ENCODE peak calls at places on chromosomes 11 and 22, in ten cellular contexts. One of them, this sample, is unnamed. For H3K4me1, the result is how much of the 10 kb centered on the place peaks cover.

GRCh38 chr11:65489706-65490310 is 9.0 kb upstream of the MALAT1 start:
- DNase-seq in CD8-positive, alpha-beta memory T cell: no peak
- DNase-seq in transverse colon: peak
- DNase-seq in fibroblast of lung: peak
- DNase-seq in lung: no peak
- DNase-seq in left ventricle myocardium inferior: no peak
- DNase-seq in neural progenitor cell: peak
- DNase-seq in GM23248: peak
- DNase-seq in stomach: peak
- DNase-seq in effector memory CD4-positive, alpha-beta T cell: no peak
- DNase-seq in this sample: peak

GRCh38 chr11:64353101-64353738 is 5.7 kb upstream of the RPS6KA4 start:
- DNase-seq in CD8-positive, alpha-beta memory T cell: no peak
- DNase-seq in transverse colon: no peak
- DNase-seq in fibroblast of lung: no peak
- DNase-seq in lung: no peak
- DNase-seq in left ventricle myocardium inferior: no peak
- DNase-seq in neural progenitor cell: no peak
- DNase-seq in GM23248: no peak
- DNase-seq in stomach: no peak
- DNase-seq in effector memory CD4-positive, alpha-beta T cell: no peak
- DNase-seq in this sample: peak

GRCh38 chr11:100830978-100831732 is 144.1 kb downstream of the ARHGAP42 start:
- DNase-seq in CD8-positive, alpha-beta memory T cell: no peak
- DNase-seq in transverse colon: no peak
- DNase-seq in fibroblast of lung: peak
- DNase-seq in lung: no peak
- DNase-seq in left ventricle myocardium inferior: no peak
- DNase-seq in neural progenitor cell: no peak
- DNase-seq in GM23248: peak
- DNase-seq in stomach: no peak
- DNase-seq in effector memory CD4-positive, alpha-beta T cell: no peak
- DNase-seq in this sample: peak

GRCh38 chr11:67408437-67409200 is 4.7 kb downstream of the TBC1D10C start:
- DNase-seq in CD8-positive, alpha-beta memory T cell: no peak
- DNase-seq in transverse colon: no peak
- DNase-seq in fibroblast of lung: no peak
- DNase-seq in lung: no peak
- DNase-seq in left ventricle myocardium inferior: no peak
- DNase-seq in neural progenitor cell: no peak
- DNase-seq in GM23248: no peak
- DNase-seq in stomach: no peak
- DNase-seq in effector memory CD4-positive, alpha-beta T cell: no peak
- DNase-seq in this sample: no peak

GRCh38 chr11:95688015-95688414 is 101.6 kb downstream of the FAM76B start:
- DNase-seq in CD8-positive, alpha-beta memory T cell: no peak
- DNase-seq in transverse colon: no peak
- DNase-seq in fibroblast of lung: no peak
- DNase-seq in lung: no peak
- DNase-seq in left ventricle myocardium inferior: no peak
- DNase-seq in neural progenitor cell: no peak
- DNase-seq in GM23248: no peak
- DNase-seq in stomach: no peak
- DNase-seq in effector memory CD4-positive, alpha-beta T cell: no peak
- DNase-seq in this sample: no peak

GRCh38 chr11:5719703-5720495 is 16.3 kb upstream of the OR56B1 start:
- DNase-seq in CD8-positive, alpha-beta memory T cell: no peak
- DNase-seq in transverse colon: no peak
- DNase-seq in fibroblast of lung: no peak
- DNase-seq in lung: no peak
- DNase-seq in left ventricle myocardium inferior: no peak
- DNase-seq in neural progenitor cell: no peak
- DNase-seq in GM23248: peak
- DNase-seq in stomach: no peak
- DNase-seq in effector memory CD4-positive, alpha-beta T cell: no peak
- DNase-seq in this sample: no peak

GRCh38 chr11:114820621-114821020 is 142.3 kb downstream of the NXPE2 start:
- DNase-seq in CD8-positive, alpha-beta memory T cell: no peak
- DNase-seq in transverse colon: no peak
- DNase-seq in fibroblast of lung: no peak
- DNase-seq in lung: no peak
- DNase-seq in left ventricle myocardium inferior: no peak
- DNase-seq in neural progenitor cell: no peak
- DNase-seq in GM23248: no peak
- DNase-seq in stomach: no peak
- DNase-seq in effector memory CD4-positive, alpha-beta T cell: no peak
- DNase-seq in this sample: no peak

GRCh38 chr11:115959098-115959497 is 454.9 kb upstream of the CADM1 start:
- DNase-seq in CD8-positive, alpha-beta memory T cell: no peak
- DNase-seq in transverse colon: no peak
- DNase-seq in fibroblast of lung: no peak
- DNase-seq in lung: no peak
- DNase-seq in left ventricle myocardium inferior: no peak
- DNase-seq in neural progenitor cell: no peak
- DNase-seq in GM23248: no peak
- DNase-seq in stomach: no peak
- DNase-seq in effector memory CD4-positive, alpha-beta T cell: no peak
- DNase-seq in this sample: no peak

GRCh38 chr11:116170526-116171120 is 602.2 kb downstream of the BUD13 start:
- DNase-seq in CD8-positive, alpha-beta memory T cell: no peak
- DNase-seq in transverse colon: peak
- DNase-seq in fibroblast of lung: no peak
- DNase-seq in lung: no peak
- DNase-seq in left ventricle myocardium inferior: no peak
- DNase-seq in neural progenitor cell: no peak
- DNase-seq in GM23248: no peak
- DNase-seq in stomach: no peak
- DNase-seq in effector memory CD4-positive, alpha-beta T cell: no peak
- DNase-seq in this sample: no peak

GRCh38 chr11:123546515-123546914 is 107.9 kb downstream of the SCN3B start:
- DNase-seq in CD8-positive, alpha-beta memory T cell: no peak
- DNase-seq in transverse colon: no peak
- DNase-seq in fibroblast of lung: no peak
- DNase-seq in lung: no peak
- DNase-seq in left ventricle myocardium inferior: no peak
- DNase-seq in neural progenitor cell: no peak
- DNase-seq in GM23248: peak
- DNase-seq in stomach: no peak
- DNase-seq in effector memory CD4-positive, alpha-beta T cell: no peak
- DNase-seq in this sample: no peak

GRCh38 chr11:47480762-47481161 is 31.8 kb upstream of the RAPSN start:
- DNase-seq in CD8-positive, alpha-beta memory T cell: no peak
- DNase-seq in transverse colon: no peak
- DNase-seq in fibroblast of lung: no peak
- DNase-seq in lung: no peak
- DNase-seq in left ventricle myocardium inferior: no peak
- DNase-seq in neural progenitor cell: no peak
- DNase-seq in GM23248: no peak
- DNase-seq in stomach: no peak
- DNase-seq in effector memory CD4-positive, alpha-beta T cell: no peak
- DNase-seq in this sample: no peak

GRCh38 chr22:48577014-48577690 is 1250.5 kb downstream of the BRD1 start:
- DNase-seq in CD8-positive, alpha-beta memory T cell: no peak
- DNase-seq in transverse colon: no peak
- DNase-seq in fibroblast of lung: no peak
- DNase-seq in lung: no peak
- DNase-seq in left ventricle myocardium inferior: no peak
- DNase-seq in neural progenitor cell: peak
- DNase-seq in GM23248: no peak
- DNase-seq in stomach: no peak
- DNase-seq in effector memory CD4-positive, alpha-beta T cell: no peak
- DNase-seq in this sample: peak

DNA sequence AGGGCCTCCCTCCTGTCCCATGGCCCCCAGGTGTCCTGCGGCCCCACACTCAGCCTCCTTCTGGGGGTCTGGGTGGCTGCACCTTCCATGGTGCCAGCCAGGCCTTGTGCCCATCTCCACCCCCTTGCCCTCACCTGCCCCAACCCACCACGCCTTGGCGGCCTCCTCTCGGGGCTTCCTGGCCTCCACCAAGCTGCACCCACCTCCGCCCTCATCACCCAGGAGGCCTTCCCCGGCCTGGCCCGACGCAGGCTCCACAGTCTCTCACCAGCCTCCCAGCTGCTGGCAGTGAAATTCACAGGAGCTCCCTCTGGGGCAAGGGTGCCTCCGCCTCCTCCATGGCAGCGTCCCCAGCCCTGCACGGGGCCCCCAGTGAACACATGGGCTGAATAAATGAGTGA is 35.9 kb upstream of the WNT7B start:
- DNase-seq in CD8-positive, alpha-beta memory T cell: no peak
- DNase-seq in transverse colon: no peak
- DNase-seq in fibroblast of lung: no peak
- DNase-seq in lung: no peak
- DNase-seq in left ventricle myocardium inferior: peak
- DNase-seq in neural progenitor cell: no peak
- DNase-seq in GM23248: no peak
- DNase-seq in stomach: no peak
- DNase-seq in effector memory CD4-positive, alpha-beta T cell: no peak
- DNase-seq in this sample: peak
- H3K4me3 ChIP-seq in CD8-positive, alpha-beta memory T cell: peak
- H3K4me3 ChIP-seq in transverse colon: peak
- H3K4me3 ChIP-seq in fibroblast of lung: no peak
- H3K4me3 ChIP-seq in lung: no peak
- H3K4me3 ChIP-seq in left ventricle myocardium inferior: peak
- H3K4me3 ChIP-seq in neural progenitor cell: peak
- H3K4me3 ChIP-seq in GM23248: peak
- H3K4me3 ChIP-seq in stomach: peak
- H3K4me3 ChIP-seq in effector memory CD4-positive, alpha-beta T cell: peak
- H3K4me3 ChIP-seq in this sample: no peak

GRCh38 chr22:26385164-26385563 is 43.9 kb upstream of the ASPHD2 start:
- DNase-seq in CD8-positive, alpha-beta memory T cell: no peak
- DNase-seq in transverse colon: no peak
- DNase-seq in fibroblast of lung: no peak
- DNase-seq in lung: no peak
- DNase-seq in left ventricle myocardium inferior: no peak
- DNase-seq in neural progenitor cell: no peak
- DNase-seq in GM23248: no peak
- DNase-seq in stomach: no peak
- DNase-seq in effector memory CD4-positive, alpha-beta T cell: no peak
- DNase-seq in this sample: no peak
- H3K4me1 ChIP-seq in CD8-positive, alpha-beta memory T cell: under half
- H3K4me1 ChIP-seq in transverse colon: under half
- H3K4me1 ChIP-seq in fibroblast of lung: under half
- H3K4me1 ChIP-seq in lung: under half
- H3K4me1 ChIP-seq in left ventricle myocardium inferior: under half
- H3K4me1 ChIP-seq in neural progenitor cell: under half
- H3K4me1 ChIP-seq in GM23248: under half
- H3K4me1 ChIP-seq in stomach: under half
- H3K4me1 ChIP-seq in effector memory CD4-positive, alpha-beta T cell: under half
- H3K4me1 ChIP-seq in this sample: under half

DNA sequence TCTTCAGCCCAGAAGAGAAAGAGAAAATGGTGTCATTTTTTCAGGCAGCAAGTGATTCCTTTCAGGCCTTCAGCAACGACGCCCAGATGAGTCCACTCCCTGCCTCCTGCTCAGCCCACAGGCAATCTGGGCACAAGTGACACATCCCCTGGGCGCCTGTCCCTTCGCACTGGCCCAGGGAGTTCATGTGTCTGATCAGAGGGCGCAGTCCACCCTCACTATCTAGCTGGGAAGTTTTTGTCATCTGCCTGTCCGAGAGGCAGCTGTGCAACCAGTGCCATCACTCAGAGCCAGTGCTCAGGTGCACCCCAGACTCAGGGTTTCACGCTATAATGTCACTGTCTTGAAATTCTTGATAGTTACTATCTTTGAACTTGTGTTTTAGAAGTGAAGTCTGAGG is 1.4 kb upstream of the KCNQ1OT1 start:
- DNase-seq in CD8-positive, alpha-beta memory T cell: no peak
- DNase-seq in transverse colon: no peak
- DNase-seq in fibroblast of lung: no peak
- DNase-seq in lung: no peak
- DNase-seq in left ventricle myocardium inferior: peak
- DNase-seq in neural progenitor cell: no peak
- DNase-seq in GM23248: peak
- DNase-seq in stomach: no peak
- DNase-seq in effector memory CD4-positive, alpha-beta T cell: no peak
- DNase-seq in this sample: no peak
- H3K4me3 ChIP-seq in CD8-positive, alpha-beta memory T cell: no peak
- H3K4me3 ChIP-seq in transverse colon: no peak
- H3K4me3 ChIP-seq in fibroblast of lung: no peak
- H3K4me3 ChIP-seq in lung: no peak
- H3K4me3 ChIP-seq in left ventricle myocardium inferior: no peak
- H3K4me3 ChIP-seq in neural progenitor cell: no peak
- H3K4me3 ChIP-seq in GM23248: no peak
- H3K4me3 ChIP-seq in stomach: no peak
- H3K4me3 ChIP-seq in effector memory CD4-positive, alpha-beta T cell: no peak
- H3K4me3 ChIP-seq in this sample: no peak

GRCh38 chr11:75344186-75344585 is 7.3 kb downstream of the ARRB1 start:
- DNase-seq in CD8-positive, alpha-beta memory T cell: no peak
- DNase-seq in transverse colon: no peak
- DNase-seq in fibroblast of lung: no peak
- DNase-seq in lung: no peak
- DNase-seq in left ventricle myocardium inferior: no peak
- DNase-seq in neural progenitor cell: no peak
- DNase-seq in GM23248: no peak
- DNase-seq in stomach: no peak
- DNase-seq in effector memory CD4-positive, alpha-beta T cell: no peak
- DNase-seq in this sample: peak
- H3K4me1 ChIP-seq in CD8-positive, alpha-beta memory T cell: half or more
- H3K4me1 ChIP-seq in transverse colon: half or more
- H3K4me1 ChIP-seq in fibroblast of lung: under half
- H3K4me1 ChIP-seq in lung: half or more
- H3K4me1 ChIP-seq in left ventricle myocardium inferior: half or more
- H3K4me1 ChIP-seq in neural progenitor cell: under half
- H3K4me1 ChIP-seq in GM23248: under half
- H3K4me1 ChIP-seq in stomach: half or more
- H3K4me1 ChIP-seq in effector memory CD4-positive, alpha-beta T cell: half or more
- H3K4me1 ChIP-seq in this sample: half or more

GRCh38 chr11:44207292-44207691 is 102.6 kb downstream of the ALX4 start:
- DNase-seq in CD8-positive, alpha-beta memory T cell: no peak
- DNase-seq in transverse colon: no peak
- DNase-seq in fibroblast of lung: no peak
- DNase-seq in lung: no peak
- DNase-seq in left ventricle myocardium inferior: no peak
- DNase-seq in neural progenitor cell: no peak
- DNase-seq in GM23248: no peak
- DNase-seq in stomach: no peak
- DNase-seq in effector memory CD4-positive, alpha-beta T cell: no peak
- DNase-seq in this sample: no peak
- H3K4me3 ChIP-seq in CD8-positive, alpha-beta memory T cell: no peak
- H3K4me3 ChIP-seq in transverse colon: no peak
- H3K4me3 ChIP-seq in fibroblast of lung: no peak
- H3K4me3 ChIP-seq in lung: no peak
- H3K4me3 ChIP-seq in left ventricle myocardium inferior: no peak
- H3K4me3 ChIP-seq in neural progenitor cell: no peak
- H3K4me3 ChIP-seq in GM23248: no peak
- H3K4me3 ChIP-seq in stomach: no peak
- H3K4me3 ChIP-seq in effector memory CD4-positive, alpha-beta T cell: no peak
- H3K4me3 ChIP-seq in this sample: no peak

This sample was measured in right cardiac atrium.